ENCODE peak calls at places on chromosomes 6 and 20, in five cellular contexts. W is ovary, E is Daoy, G is ELR, K is fibroblast of lung. Z is an unnamed sample.
A peak's percentile ranks its signal among the peaks of the same experiment; 100 is the strongest.

GRCh38 chr6:1395496-1395895 is 6.1 kb downstream of the FOXF2 start:
- DNase-seq in W (no peak), E (no peak), G (peak; percentile 30), K (peak; percentile 62), Z (no peak)

GRCh38 chr6:10837692-10837996 is 695 bp downstream of the MAK start:
- DNase-seq in W (peak; percentile 33), E (no peak), G (peak; percentile 20), K (no peak), Z (peak; percentile 10)

GRCh38 chr6:52975580-52975979 is 19.5 kb downstream of the GSTA4 start:
- DNase-seq in W (no peak), E (no peak), G (no peak), K (peak; percentile 63), Z (no peak)

GRCh38 chr6:81612136-81612535 is 140.3 kb downstream of the TENT5A start:
- DNase-seq in W (no peak), E (no peak), G (peak; percentile 58), K (no peak), Z (no peak)

GRCh38 chr6:30725713-30726505 is 5.8 kb downstream of the TUBB start:
- DNase-seq in W (no peak), E (peak; percentile 86), G (peak; percentile 84), K (peak; percentile 46), Z (no peak)

GRCh38 chr6:139764498-139764986 is 390.1 kb upstream of the CITED2 start:
- DNase-seq in W (no peak), E (peak; percentile 90), G (peak; percentile 99), K (peak; percentile 93), Z (no peak)

GRCh38 chr20:23195635-23196034 is 109.5 kb upstream of the CD93 start:
- DNase-seq in W (no peak), E (no peak), G (no peak), K (no peak), Z (no peak)

GRCh38 chr6:108116781-108117426 is 42.4 kb upstream of the OSTM1 start:
- DNase-seq in W (no peak), E (no peak), G (no peak), K (no peak), Z (no peak)

GRCh38 chr6:90790696-90791095 is 203.8 kb upstream of the MAP3K7 start:
- DNase-seq in W (no peak), E (peak; percentile 46), G (peak; percentile 92), K (peak; percentile 12), Z (no peak)

GRCh38 chr6:124741341-124741740 is 220.9 kb upstream of the RNF217 start:
- DNase-seq in W (no peak), E (no peak), G (no peak), K (no peak), Z (no peak)

GRCh38 chr6:149320745-149321240 is 3.3 kb downstream of the TAB2 start:
- DNase-seq in W (no peak), E (no peak), G (no peak), K (no peak), Z (no peak)

GRCh38 chr20:51563141-51563596 is 20.6 kb upstream of the NFATC2 start:
- DNase-seq in W (no peak), E (no peak), G (no peak), K (no peak), Z (no peak)

GRCh38 chr6:112298021-112298745 is 43.8 kb upstream of the LAMA4 start:
- DNase-seq in W (no peak), E (peak; percentile 83), G (peak; percentile 85), K (peak; percentile 99), Z (no peak)

GRCh38 chr6:68756454-68757375 is 121.6 kb downstream of the ADGRB3 start:
- DNase-seq in W (no peak), E (no peak), G (no peak), K (no peak), Z (no peak)

GRCh38 chr20:63972312-63973159 is 2.8 kb upstream of the ZNF512B start:
- DNase-seq in W (peak; percentile 35), E (peak; percentile 13), G (peak; percentile 66), K (no peak), Z (no peak)

Z was measured in naive thymus-derived CD4-positive, alpha-beta T cell.